ENCODE peak calls at places on chromosomes 2 and 18, in four cellular contexts. D is HepG2, Q is K562, K is GM12878. Z is an unnamed sample.

GRCh38 chr2:69997296-69998184 is 36.1 kb upstream of the ASPRV1 start:
- DNase-seq in K (no peak), D (no peak), Q (peak), Z (no peak)

GRCh38 chr2:127674241-127675209 is 805 bp downstream of the LIMS2 start:
- DNase-seq in D (no peak), K (no peak), Q (peak), Z (no peak)

GRCh38 chr2:47065771-47066380 is 89.2 kb downstream of the STPG4 start:
- DNase-seq in K (no peak), D (no peak), Q (no peak), Z (no peak)

GRCh38 chr2:29130295-29130694 is 15.1 kb downstream of the CLIP4 start:
- DNase-seq in D (peak), Q (no peak), K (no peak), Z (no peak)

GRCh38 chr2:152437276-152437879 is 102.4 kb downstream of the FMNL2 start:
- DNase-seq in K (no peak), D (no peak), Q (no peak), Z (no peak)

GRCh38 chr2:30714811-30715709 is 92.2 kb downstream of the CAPN13 start:
- DNase-seq in K (no peak), Q (no peak), D (no peak), Z (no peak)

GRCh38 chr2:167212054-167212648 is 323.9 kb downstream of the XIRP2 start:
- DNase-seq in D (peak), Q (peak), K (no peak), Z (peak)

GRCh38 chr2:27194538-27195354 is 17.1 kb upstream of the ATRAID start:
- DNase-seq in D (peak), Q (no peak), K (no peak), Z (no peak)

GRCh38 chr2:19711470-19712372 is 190.1 kb downstream of the TTC32 start:
- DNase-seq in K (no peak), Q (no peak), D (peak), Z (peak)

GRCh38 chr2:23420091-23420839 is 35.3 kb downstream of the KLHL29 start:
- DNase-seq in K (no peak), D (no peak), Q (no peak), Z (no peak)

GRCh38 chr18:25234740-25235345 is 117.1 kb downstream of the ZNF521 start:
- DNase-seq in Q (no peak), D (peak), K (no peak), Z (no peak)

GRCh38 chr2:28352726-28353125 is 39.9 kb upstream of the FOSL2 start:
- DNase-seq in Q (no peak), K (no peak), D (no peak), Z (no peak)

GRCh38 chr18:14947482-14948162 is 199.7 kb downstream of the ANKRD30B start:
- DNase-seq in K (no peak), D (no peak), Q (no peak), Z (no peak)

GRCh38 chr2:200702044-200702443 is 109.7 kb upstream of the BZW1 start:
- DNase-seq in Q (no peak), D (no peak), K (no peak), Z (no peak)

GRCh38 chr2:1648241-1649102 is 95.8 kb downstream of the PXDN start:
- DNase-seq in K (no peak), Q (no peak), D (no peak), Z (no peak)

GRCh38 chr2:31221549-31221948 is 4.2 kb upstream of the CAPN14 start:
- DNase-seq in D (no peak), Q (no peak), K (no peak), Z (no peak)

GRCh38 chr2:145076085-145076484 is 556.2 kb upstream of the ZEB2 start:
- DNase-seq in D (no peak), K (no peak), Q (no peak), Z (no peak)

GRCh38 chr2:62687644-62688043 is 17.9 kb upstream of the EHBP1 start:
- DNase-seq in K (no peak), D (no peak), Q (no peak), Z (no peak)

GRCh38 chr18:79241755-79242154 is 154.0 kb upstream of the NFATC1 start:
- DNase-seq in Q (no peak), D (no peak), K (no peak), Z (no peak)

GRCh38 chr18:11909597-11910026 is 1.5 kb upstream of the MPPE1 start:
- DNase-seq in K (no peak), D (peak), Q (no peak), Z (no peak)

GRCh38 chr18:35131387-35132283 is 90.4 kb downstream of the MAPRE2 start:
- DNase-seq in D (no peak), Q (no peak), K (no peak), Z (no peak)

GRCh38 chr18:25180974-25181373 is 171.0 kb downstream of the ZNF521 start:
- DNase-seq in D (no peak), Q (no peak), K (no peak), Z (no peak)

GRCh38 chr2:150107816-150108215 is 379.7 kb downstream of the RND3 start:
- DNase-seq in K (no peak), D (no peak), Q (no peak), Z (no peak)

GRCh38 chr2:29599946-29600345 is 321.4 kb downstream of the ALK start:
- DNase-seq in Q (no peak), K (no peak), D (no peak), Z (no peak)

GRCh38 chr2:40450066-40450841 is 1.6 kb downstream of the SLC8A1 start:
- DNase-seq in D (no peak), Q (no peak), K (no peak), Z (no peak)

GRCh38 chr2:74261204-74261864 is 62.9 kb downstream of the MTHFD2 start:
- DNase-seq in Q (no peak), K (no peak), D (peak), Z (peak)

GRCh38 chr2:26615336-26616031 is 25.7 kb downstream of the CIB4 start:
- DNase-seq in Q (peak), K (no peak), D (no peak), Z (peak)

GRCh38 chr18:51054764-51055163 is 24.8 kb downstream of the SMAD4 start:
- DNase-seq in Q (no peak), K (no peak), D (no peak), Z (no peak)

GRCh38 chr2:84840306-84840705 is 40.6 kb downstream of the TRABD2A start:
- DNase-seq in Q (no peak), D (no peak), K (no peak), Z (no peak)

GRCh38 chr2:52613064-52613463 is 1154.5 kb upstream of the CHAC2 start:
- DNase-seq in K (no peak), Q (no peak), D (no peak), Z (peak)

GRCh38 chr18:74251297-74252031 is 40.3 kb downstream of the CYB5A start:
- DNase-seq in D (peak), K (no peak), Q (no peak), Z (no peak)

GRCh38 chr18:23136326-23137092 is 1.2 kb downstream of the CABLES1 start:
- DNase-seq in D (no peak), K (no peak), Q (no peak), Z (peak)

GRCh38 chr18:28189400-28190239 is 12.7 kb upstream of the CDH2 start:
- DNase-seq in K (peak), D (peak), Q (peak), Z (peak)

GRCh38 chr2:237143676-237144440 is 58.2 kb downstream of the COPS8 start:
- DNase-seq in Q (no peak), D (no peak), K (no peak), Z (no peak)

GRCh38 chr2:85281553-85281952 is 46.2 kb downstream of the TGOLN2 start:
- DNase-seq in K (no peak), D (no peak), Q (no peak), Z (no peak)

GRCh38 chr18:32086866-32087265 is 4.8 kb upstream of the RNF138 start:
- DNase-seq in D (no peak), K (no peak), Q (no peak), Z (no peak)
- TF ChIP-seq ESRRA in D (no peak), K (no peak), Q (no peak), Z (no peak)

GRCh38 chr2:226800941-226801784 is 1.5 kb upstream of the IRS1 start:
- DNase-seq in D (peak), K (peak), Q (no peak), Z (peak)

GRCh38 chr2:226799211-226799975 is at the start of gene IRS1:
- DNase-seq in Q (peak), K (no peak), D (peak), Z (peak)

GRCh38 chr2:226797989-226798421 is 1.6 kb downstream of the IRS1 start:
- DNase-seq in D (no peak), K (no peak), Q (no peak), Z (peak)

GRCh38 chr2:226798422-226799210 is 1.0 kb downstream of the IRS1 start:
- DNase-seq in K (no peak), D (no peak), Q (no peak), Z (peak)

DNA sequence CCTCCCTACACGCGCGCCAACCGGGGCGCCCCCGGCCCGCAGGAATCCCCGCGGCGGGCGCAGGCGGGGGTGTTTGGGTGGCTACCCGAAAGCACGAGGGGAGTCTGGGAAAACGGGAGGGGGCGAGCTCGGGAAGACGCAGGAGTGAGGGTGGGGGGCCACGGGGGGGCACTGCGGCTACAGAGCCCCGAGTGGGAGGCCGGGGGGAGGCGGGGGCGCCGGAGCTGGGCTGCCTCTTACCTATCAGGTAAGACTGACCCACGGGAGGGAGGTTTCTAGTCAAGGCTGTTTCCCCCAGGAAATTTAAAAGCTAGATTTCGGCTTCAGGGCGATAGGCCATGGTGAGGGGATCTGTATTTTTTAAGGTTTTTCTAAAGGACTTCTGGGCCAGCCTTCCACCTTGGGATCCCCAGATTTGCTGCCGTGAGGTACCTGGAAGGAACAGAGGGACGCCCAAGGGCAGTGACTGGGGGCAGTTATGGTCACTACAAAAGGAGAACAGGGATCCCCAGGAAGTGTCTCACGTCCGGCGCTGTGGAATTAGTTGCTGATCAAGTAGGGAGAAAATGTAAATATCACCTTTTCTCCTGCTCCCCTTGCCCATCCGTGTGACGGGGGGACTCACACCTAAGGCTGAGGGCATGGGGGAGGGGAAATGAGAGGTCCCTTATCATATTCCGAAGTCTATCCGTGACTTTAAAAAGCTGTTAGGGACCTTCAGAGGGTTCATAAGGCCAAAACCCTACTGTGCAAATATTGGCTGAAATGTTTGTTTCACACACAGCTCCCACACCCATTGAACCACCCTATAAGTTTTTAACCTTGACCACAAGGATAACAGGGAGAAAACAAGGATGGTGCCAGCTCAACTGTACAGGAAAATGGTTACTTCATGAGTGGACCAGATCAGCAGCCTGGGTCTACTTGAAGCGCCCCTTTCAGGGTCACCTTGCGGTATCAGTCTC is 638 bp upstream of the IRS1 start:
- DNase-seq in Q (no peak), D (peak), K (no peak), Z (no peak)
- TF ChIP-seq TCF7 in Q (no peak), D (peak), K (no peak), Z (no peak)

GRCh38 chr2:205902041-205902898 is 183.7 kb downstream of the INO80D start:
- DNase-seq in K (no peak), D (peak), Q (peak), Z (no peak)
- TF ChIP-seq ESRRA in K (no peak), D (no peak), Q (peak), Z (no peak)

GRCh38 chr2:241507430-241508239 is 749 bp downstream of the STK25 start:
- DNase-seq in Q (peak), D (peak), K (no peak), Z (peak)
- TF ChIP-seq TCF7 in Q (no peak), D (no peak), K (no peak), Z (no peak)

GRCh38 chr2:215755651-215756350 is 257.6 kb downstream of the MREG start:
- DNase-seq in K (no peak), Q (no peak), D (no peak), Z (no peak)
- TF ChIP-seq ESRRA in K (no peak), Q (no peak), D (no peak), Z (no peak)

GRCh38 chr2:190407662-190408537 is at the start of gene MFSD6:
- DNase-seq in K (no peak), D (no peak), Q (peak), Z (peak)
- TF ChIP-seq TCF7 in K (no peak), D (no peak), Q (no peak), Z (no peak)

GRCh38 chr2:105114551-105114950 is 76.7 kb downstream of the MRPS9 start:
- DNase-seq in D (peak), K (no peak), Q (peak), Z (no peak)
- TF ChIP-seq ESRRA in D (no peak), K (no peak), Q (no peak), Z (no peak)

GRCh38 chr2:64424421-64424987 is 29.5 kb upstream of the LGALSL start:
- DNase-seq in Q (no peak), D (no peak), K (no peak), Z (no peak)
- TF ChIP-seq TCF7 in Q (no peak), D (no peak), K (no peak), Z (no peak)

DNA sequence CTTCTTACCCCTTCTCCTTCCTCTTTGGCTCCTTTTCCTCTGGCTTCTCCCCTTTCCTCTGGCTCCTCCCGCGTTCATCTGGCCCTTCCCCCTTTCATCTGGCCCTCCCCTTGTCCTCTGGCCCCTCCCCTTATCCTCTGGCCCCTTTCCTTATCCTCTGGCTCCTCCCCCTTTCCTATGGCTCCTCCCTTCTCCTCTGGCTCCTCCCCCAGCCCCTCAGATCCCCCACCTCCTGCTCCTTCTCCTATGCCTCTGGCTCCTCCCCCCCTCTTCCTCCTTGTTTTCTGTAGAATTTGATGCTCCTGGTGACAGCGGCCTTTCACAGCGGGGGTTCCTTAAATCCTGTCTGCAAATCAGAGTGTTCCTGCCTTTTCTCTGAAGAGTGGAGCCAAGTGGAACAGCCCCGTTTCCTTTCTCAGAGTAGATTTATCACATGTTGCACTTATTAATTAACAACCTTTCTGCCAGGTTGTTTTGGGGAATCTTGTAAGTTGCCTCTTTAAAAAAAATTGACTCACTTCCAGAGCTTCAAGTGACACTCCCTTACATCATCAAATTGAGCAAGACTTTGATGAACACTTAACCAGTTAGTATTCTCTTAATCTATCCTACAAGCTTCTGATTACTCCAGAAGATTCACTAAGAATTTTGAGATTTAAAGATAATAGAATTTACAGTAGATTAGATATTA is 27.9 kb downstream of the FABP1 start:
- DNase-seq in Q (peak), D (no peak), K (no peak), Z (peak)
- TF ChIP-seq ESRRA in Q (no peak), D (no peak), K (no peak), Z (no peak)

GRCh38 chr2:121150713-121151112 is 134.3 kb downstream of the TFCP2L1 start:
- DNase-seq in Q (no peak), D (no peak), K (no peak), Z (no peak)
- TF ChIP-seq TCF7 in Q (no peak), D (no peak), K (no peak), Z (no peak)

Z was measured in WTC11.